ENCODE peak calls at places on chromosomes 1 and 21, in four cellular contexts. S, T, E and I are unnamed samples.

GRCh38 chr1:230140221-230141001 is 73.4 kb downstream of the GALNT2 start:
- DNase-seq in S (no peak), T (no peak), E (peak), I (no peak)

GRCh38 chr1:32447469-32448185 is 17.2 kb upstream of the ZBTB8B start:
- DNase-seq in S (no peak), T (no peak), E (peak), I (no peak)

GRCh38 chr1:2451744-2452582 is 24.1 kb upstream of the PLCH2 start:
- DNase-seq in S (no peak), T (no peak), E (peak), I (no peak)

GRCh38 chr1:221912230-221912629 is 170.3 kb upstream of the DUSP10 start:
- DNase-seq in S (no peak), T (no peak), E (no peak), I (no peak)

GRCh38 chr1:9561429-9561828 is 22.2 kb downstream of the SLC25A33 start:
- DNase-seq in S (peak), T (no peak), E (peak), I (no peak)

GRCh38 chr1:12402844-12403243 is 173.0 kb downstream of the VPS13D start:
- DNase-seq in S (no peak), T (no peak), E (no peak), I (no peak)

GRCh38 chr1:111202366-111202706 is 1.9 kb upstream of the DENND2D start:
- DNase-seq in S (no peak), T (no peak), E (no peak), I (no peak)

GRCh38 chr1:29136463-29136915 is 12.8 kb upstream of the TMEM200B start:
- DNase-seq in S (no peak), T (no peak), E (peak), I (no peak)

GRCh38 chr1:88731475-88731874 is 47.4 kb downstream of the PKN2 start:
- DNase-seq in S (no peak), T (no peak), E (peak), I (no peak)

GRCh38 chr1:167479331-167479979 is 38.9 kb downstream of the CD247 start:
- DNase-seq in S (no peak), T (no peak), E (no peak), I (no peak)

GRCh38 chr1:168507828-168508227 is 36.0 kb downstream of the XCL2 start:
- DNase-seq in S (no peak), T (no peak), E (no peak), I (no peak)

GRCh38 chr1:234617986-234618725 is 8.2 kb upstream of the IRF2BP2 start:
- DNase-seq in S (no peak), T (no peak), E (peak), I (no peak)

GRCh38 chr1:101520302-101520701 is 283.5 kb downstream of the S1PR1 start:
- DNase-seq in S (peak), T (no peak), E (peak), I (no peak)

GRCh38 chr1:9843576-9843945 is 19.8 kb upstream of the CLSTN1 start:
- DNase-seq in S (no peak), T (no peak), E (no peak), I (no peak)

GRCh38 chr1:30041741-30042437 is 681.5 kb downstream of the MATN1 start:
- DNase-seq in S (no peak), T (no peak), E (no peak), I (no peak)

GRCh38 chr1:203367051-203367450 is 16.1 kb upstream of the FMOD start:
- DNase-seq in S (no peak), T (no peak), E (no peak), I (no peak)

GRCh38 chr21:34889287-34889536 is 159.9 kb downstream of the RUNX1 start:
- DNase-seq in S (no peak), T (peak), E (peak), I (peak)

GRCh38 chr21:37562920-37563640 is 196.5 kb downstream of the DYRK1A start:
- DNase-seq in S (no peak), T (peak), E (no peak), I (no peak)